ENCODE peak calls at places on chromosomes 6 and 20, in eight cellular contexts. R, I, H, Q, E, X, V and F are unnamed samples.

GRCh38 chr6:29424575-29424974 is 9.8 kb downstream of the OR12D1 start:
- DNase-seq in E (no peak), I (no peak), Q (no peak), R (no peak), X (no peak), H (no peak), V (no peak), F (no peak)

GRCh38 chr20:3042621-3043020 is 801 bp upstream of the GNRH2 start:
- DNase-seq in V (no peak), H (no peak), X (no peak), R (no peak), I (no peak), E (no peak), Q (no peak), F (peak; percentile 33)

GRCh38 chr6:31734703-31735500 is 1.4 kb downstream of the CLIC1 start:
- DNase-seq in Q (no peak), I (no peak), H (peak; percentile 61), E (peak; percentile 33), X (no peak), R (peak; percentile 34), V (no peak), F (peak; percentile 85)

GRCh38 chr6:157760137-157760536 is 62.9 kb upstream of the SNX9 start:
- DNase-seq in Q (no peak), V (no peak), I (no peak), H (no peak), R (no peak), X (no peak), E (no peak), F (no peak)

GRCh38 chr6:100901582-100901981 is 20.5 kb upstream of the ASCC3 start:
- DNase-seq in V (no peak), Q (no peak), X (no peak), H (no peak), I (no peak), R (no peak), E (no peak), F (no peak)

GRCh38 chr6:150448221-150448620 is 79.4 kb downstream of the IYD start:
- DNase-seq in E (no peak), I (no peak), X (no peak), R (no peak), H (no peak), V (no peak), Q (no peak), F (no peak)

GRCh38 chr20:17620371-17621228 is 50.7 kb downstream of the DSTN start:
- DNase-seq in X (no peak), E (peak; percentile 6), H (no peak), Q (no peak), V (no peak), R (no peak), I (no peak), F (no peak)

GRCh38 chr6:48140221-48140620 is 29.2 kb upstream of the PTCHD4 start:
- DNase-seq in Q (no peak), H (no peak), X (no peak), E (no peak), R (no peak), V (no peak), I (no peak), F (no peak)

GRCh38 chr6:107879912-107880311 is 55.8 kb upstream of the SCML4 start:
- DNase-seq in H (no peak), V (no peak), R (no peak), I (no peak), E (no peak), X (no peak), Q (no peak), F (no peak)

GRCh38 chr6:107716688-107717089 is 107.4 kb downstream of the SCML4 start:
- DNase-seq in H (peak; percentile 46), E (peak; percentile 52), V (peak; percentile 68), X (no peak), R (peak; percentile 56), Q (no peak), I (no peak), F (peak; percentile 79)

GRCh38 chr20:8129211-8129986 is 2.7 kb upstream of the PLCB1 start:
- DNase-seq in V (no peak), X (no peak), H (no peak), Q (no peak), E (no peak), I (no peak), R (no peak), F (no peak)

GRCh38 chr6:25993038-25993684 is 30.6 kb downstream of the TRIM38 start:
- DNase-seq in H (no peak), E (no peak), V (no peak), X (no peak), I (no peak), R (no peak), Q (no peak), F (no peak)

GRCh38 chr6:135321012-135321621 is 140.0 kb downstream of the MYB start:
- DNase-seq in H (no peak), X (no peak), V (no peak), Q (no peak), R (no peak), E (no peak), I (no peak), F (no peak)

GRCh38 chr6:119514355-119514754 is 164.8 kb upstream of the MAN1A1 start:
- DNase-seq in H (no peak), I (no peak), X (no peak), E (no peak), V (no peak), Q (no peak), R (no peak), F (no peak)

GRCh38 chr6:139380611-139381010 is 6.2 kb upstream of the CITED2 start:
- DNase-seq in I (no peak), E (no peak), V (no peak), X (no peak), Q (no peak), R (no peak), H (no peak), F (no peak)

GRCh38 chr6:85389180-85389797 is 60.6 kb upstream of the NT5E start:
- DNase-seq in V (no peak), I (no peak), R (peak; percentile 19), E (no peak), X (no peak), H (no peak), Q (no peak), F (peak; percentile 17)

GRCh38 chr20:62321521-62321948 is 18.7 kb downstream of the ADRM1 start:
- DNase-seq in R (no peak), V (peak; percentile 31), H (no peak), I (no peak), X (no peak), E (no peak), Q (no peak), F (peak; percentile 62)

GRCh38 chr6:39758905-39759605 is 33.1 kb upstream of the DAAM2 start:
- DNase-seq in Q (no peak), H (no peak), E (no peak), I (no peak), R (no peak), X (no peak), V (no peak), F (no peak)

GRCh38 chr6:62262283-62262682 is 23.7 kb downstream of the KHDRBS2 start:
- DNase-seq in H (no peak), V (no peak), E (no peak), Q (no peak), I (no peak), R (no peak), X (no peak), F (no peak)

GRCh38 chr6:27582928-27583725 is 110.2 kb upstream of the ZNF184 start:
- DNase-seq in H (peak; percentile 38), I (no peak), X (no peak), R (peak; percentile 63), E (no peak), V (no peak), Q (no peak), F (peak; percentile 72)

GRCh38 chr6:158290659-158291058 is 21.6 kb upstream of the TULP4 start:
- DNase-seq in I (no peak), V (no peak), X (no peak), R (peak; percentile 46), Q (no peak), H (peak; percentile 52), E (peak; percentile 46), F (no peak)